ENCODE peak calls at places on chromosomes 11 and 22, in five cellular contexts. D is GM06990, V is pancreas, M is neural progenitor cell, T is GM13977. J is an unnamed sample.

GRCh38 chr11:3073029-3073435 is 15.8 kb upstream of the CARS1 start:
- DNase-seq in D (no peak), V (no peak), M (no peak), T (no peak), J (no peak)

GRCh38 chr22:50470491-50470890 is 4.3 kb downstream of the SBF1 start:
- DNase-seq in D (peak), V (no peak), M (no peak), T (no peak), J (no peak)

GRCh38 chr11:30216534-30216933 is 14.3 kb upstream of the FSHB start:
- DNase-seq in D (no peak), V (no peak), M (no peak), T (no peak), J (no peak)

GRCh38 chr11:104946907-104947306 is 21.5 kb downstream of the CASP4 start:
- DNase-seq in D (peak), V (peak), M (peak), T (peak), J (no peak)

GRCh38 chr11:118002541-118003019 is 16.4 kb downstream of the IL10RA start:
- DNase-seq in D (no peak), V (peak), M (peak), T (no peak), J (no peak)

GRCh38 chr11:70575396-70576060 is 177.2 kb downstream of the CTTN start:
- DNase-seq in D (no peak), V (no peak), M (no peak), T (no peak), J (no peak)

GRCh38 chr22:42283288-42284229 is 13.1 kb upstream of the TCF20 start:
- DNase-seq in D (no peak), V (no peak), M (peak), T (no peak), J (no peak)

GRCh38 chr11:12841946-12842630 is 167.0 kb upstream of the RASSF10 start:
- DNase-seq in D (no peak), V (peak), M (peak), T (no peak), J (no peak)

GRCh38 chr22:26725012-26725676 is 67.8 kb downstream of the MIAT start:
- DNase-seq in D (no peak), V (no peak), M (no peak), T (no peak), J (no peak)

GRCh38 chr11:58286249-58286648 is 18.2 kb upstream of the OR10W1 start:
- DNase-seq in D (no peak), V (no peak), M (peak), T (peak), J (no peak)

GRCh38 chr11:113104390-113105251 is 143.4 kb downstream of the NCAM1 start:
- DNase-seq in D (no peak), V (no peak), M (peak), T (no peak), J (no peak)

GRCh38 chr11:95827661-95828060 is 37.4 kb downstream of the CEP57 start:
- DNase-seq in D (no peak), V (no peak), M (no peak), T (no peak), J (no peak)

GRCh38 chr11:75656044-75656726 is 12.7 kb downstream of the MAP6 start:
- DNase-seq in D (no peak), V (no peak), M (no peak), T (no peak), J (no peak)

GRCh38 chr11:102456381-102456780 is 3.8 kb upstream of the TMEM123 start:
- DNase-seq in D (no peak), V (peak), M (no peak), T (no peak), J (no peak)

GRCh38 chr11:69106124-69106811 is 49.5 kb upstream of the SMIM38 start:
- DNase-seq in D (no peak), V (no peak), M (no peak), T (no peak), J (no peak)

GRCh38 chr11:57513911-57514537 is 1.5 kb downstream of the SLC43A1 start:
- DNase-seq in D (peak), V (peak), M (peak), T (peak), J (peak)

GRCh38 chr22:24501366-24502005 is 6.4 kb downstream of the UPB1 start:
- DNase-seq in D (no peak), V (no peak), M (peak), T (no peak), J (no peak)

GRCh38 chr11:130786987-130787688 is 129.1 kb downstream of the SNX19 start:
- DNase-seq in D (no peak), V (peak), M (no peak), T (no peak), J (no peak)

GRCh38 chr11:59174664-59175033 is 2.7 kb downstream of the DTX4 start:
- DNase-seq in D (no peak), V (no peak), M (no peak), T (no peak), J (no peak)

GRCh38 chr11:15471028-15471708 is 356.4 kb downstream of the INSC start:
- DNase-seq in D (peak), V (no peak), M (no peak), T (no peak), J (no peak)

GRCh38 chr11:93085097-93085496 is 112.7 kb downstream of the SLC36A4 start:
- DNase-seq in D (no peak), V (no peak), M (no peak), T (no peak), J (no peak)

GRCh38 chr22:48261706-48262105 is 1499.3 kb downstream of the TBC1D22A start:
- DNase-seq in D (no peak), V (no peak), M (no peak), T (no peak), J (no peak)

GRCh38 chr22:44701824-44702478 is at the start of gene PRR5:
- DNase-seq in D (peak), V (peak), M (peak), T (peak), J (peak)

GRCh38 chr11:61923166-61924015 is 6.0 kb upstream of the RAB3IL1 start:
- DNase-seq in D (no peak), V (peak), M (peak), T (no peak), J (no peak)

GRCh38 chr11:35163707-35164496 is 24.9 kb downstream of the CD44 start:
- DNase-seq in D (no peak), V (no peak), M (no peak), T (no peak), J (no peak)

GRCh38 chr11:60866911-60867870 is at the start of gene ZP1:
- DNase-seq in D (no peak), V (no peak), M (no peak), T (no peak), J (no peak)

GRCh38 chr11:1827095-1827797 is 7.5 kb upstream of the SYT8 start:
- DNase-seq in D (no peak), V (peak), M (no peak), T (no peak), J (no peak)

GRCh38 chr22:46703996-46704370 is 34.1 kb downstream of the CERK start:
- DNase-seq in D (no peak), V (no peak), M (no peak), T (no peak), J (no peak)

GRCh38 chr22:40890881-40891280 is 29.0 kb upstream of the DNAJB7 start:
- DNase-seq in D (no peak), V (no peak), M (no peak), T (no peak), J (no peak)

GRCh38 chr22:44931077-44931540 is 78.7 kb downstream of the PHF21B start:
- DNase-seq in D (no peak), V (no peak), M (no peak), T (no peak), J (no peak)

GRCh38 chr11:45209904-45210699 is 63.7 kb downstream of the PRDM11 start:
- DNase-seq in D (no peak), V (no peak), M (peak), T (peak), J (no peak)

GRCh38 chr22:31288496-31289235 is 3.6 kb downstream of the PIK3IP1 start:
- DNase-seq in D (no peak), V (no peak), M (no peak), T (no peak), J (no peak)

GRCh38 chr22:36762687-36763260 is 13.1 kb downstream of the IFT27 start:
- DNase-seq in D (no peak), V (no peak), M (no peak), T (no peak), J (no peak)

GRCh38 chr11:46050065-46050464 is 71.2 kb downstream of the PHF21A start:
- DNase-seq in D (no peak), V (peak), M (peak), T (no peak), J (no peak)

GRCh38 chr22:50140615-50141014 is 29.9 kb upstream of the PANX2 start:
- DNase-seq in D (no peak), V (no peak), M (no peak), T (no peak), J (no peak)

GRCh38 chr11:103673773-103674172 is 362.7 kb upstream of the DDI1 start:
- DNase-seq in D (no peak), V (no peak), M (no peak), T (no peak), J (no peak)

GRCh38 chr11:103676413-103676812 is 360.0 kb upstream of the DDI1 start:
- DNase-seq in D (no peak), V (no peak), M (no peak), T (no peak), J (no peak)

GRCh38 chr11:103668859-103669258 is 367.6 kb upstream of the DDI1 start:
- DNase-seq in D (no peak), V (no peak), M (no peak), T (no peak), J (no peak)

GRCh38 chr11:103671143-103671651 is 365.2 kb upstream of the DDI1 start:
- DNase-seq in D (no peak), V (no peak), M (no peak), T (no peak), J (no peak)
- TF ChIP-seq CTCF in D (peak), V (no peak), M (peak), T (no peak), J (no peak)

GRCh38 chr11:79834015-79834414 is 393.2 kb upstream of the TENM4 start:
- DNase-seq in D (no peak), V (no peak), M (no peak), T (no peak), J (no peak)
- TF ChIP-seq CTCF in D (no peak), V (no peak), M (no peak), T (no peak), J (no peak)

GRCh38 chr11:66956689-66957290 is 1.4 kb downstream of the PC start:
- DNase-seq in D (no peak), V (no peak), M (peak), T (peak), J (no peak)
- TF ChIP-seq CTCF in D (no peak), V (no peak), M (no peak), T (no peak), J (no peak)

GRCh38 chr11:110835103-110835502 is 122.9 kb upstream of the ARHGAP20 start:
- DNase-seq in D (no peak), V (no peak), M (no peak), T (no peak), J (no peak)

GRCh38 chr11:110833033-110833484 is 120.8 kb upstream of the ARHGAP20 start:
- DNase-seq in D (no peak), V (no peak), M (no peak), T (no peak), J (no peak)

GRCh38 chr11:110830344-110831141 is 118.3 kb upstream of the ARHGAP20 start:
- DNase-seq in D (no peak), V (no peak), M (peak), T (no peak), J (no peak)

GRCh38 chr11:110829873-110830272 is 117.6 kb upstream of the ARHGAP20 start:
- DNase-seq in D (no peak), V (no peak), M (no peak), T (no peak), J (no peak)

GRCh38 chr11:110832080-110832479 is 119.8 kb upstream of the ARHGAP20 start:
- DNase-seq in D (no peak), V (no peak), M (no peak), T (no peak), J (no peak)
- TF ChIP-seq CTCF in D (no peak), V (no peak), M (no peak), T (no peak), J (no peak)

DNA sequence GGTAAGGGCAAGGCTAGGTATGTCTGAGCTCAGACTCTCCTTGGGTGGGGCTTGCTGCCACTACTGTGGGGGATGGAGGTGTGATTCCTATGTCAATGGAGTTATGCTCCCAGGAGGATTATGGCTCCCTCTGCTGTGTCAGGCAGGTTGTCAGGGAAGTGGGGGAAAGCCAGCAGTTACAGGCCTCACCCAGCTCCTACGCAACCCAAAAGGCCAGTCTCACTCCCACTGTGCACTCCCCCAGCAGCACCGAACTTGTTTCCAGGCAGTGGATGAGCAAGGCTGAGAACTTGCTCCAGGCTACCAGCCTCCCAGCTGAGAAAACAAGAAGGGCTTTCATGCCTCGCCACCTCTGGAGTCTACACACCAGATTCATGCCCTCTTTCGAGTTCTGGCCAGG is 18.2 kb downstream of the C11orf91 start:
- DNase-seq in D (no peak), V (no peak), M (no peak), T (no peak), J (no peak)
- TF ChIP-seq CTCF in D (no peak), V (no peak), M (peak), T (no peak), J (no peak)

J was measured in activated B cell treated with CpG ODN at 0.5 μM for 24 hours.